ENCODE peak calls at places on chromosomes 16 and 17, in four cellular contexts. U, L, T and R are unnamed samples. For H3K4me1, the result is how much of the 10 kb centered on the place peaks cover.

GRCh38 chr17:77141846-77142449 is 1.2 kb downstream of the SEC14L1 start:
- DNase-seq in L (no peak), U (no peak), T (no peak), R (peak)

GRCh38 chr16:57017251-57017650 is 27.9 kb downstream of the NLRC5 start:
- DNase-seq in T (no peak), L (no peak), U (no peak), R (peak)

GRCh38 chr16:84511180-84511800 is 6.8 kb upstream of the MEAK7 start:
- DNase-seq in U (peak), T (peak), L (peak), R (no peak)

GRCh38 chr17:81188491-81188840 is 22.4 kb upstream of the AATK start:
- DNase-seq in L (no peak), T (no peak), U (no peak), R (no peak)

GRCh38 chr17:1779571-1780074 is 17.8 kb downstream of the SERPINF1 start:
- DNase-seq in L (peak), U (no peak), T (peak), R (peak)

GRCh38 chr17:27414271-27414670 is 42.0 kb upstream of the KSR1 start:
- DNase-seq in T (no peak), U (no peak), L (no peak), R (no peak)

GRCh38 chr17:78923660-78924453 is 1.3 kb downstream of the TIMP2 start:
- DNase-seq in T (peak), U (no peak), L (peak), R (no peak)

GRCh38 chr16:86296263-86296662 is 214.1 kb upstream of the FOXF1 start:
- DNase-seq in T (no peak), L (no peak), U (no peak), R (no peak)

GRCh38 chr16:48829911-48830310 is 219.9 kb upstream of the N4BP1 start:
- DNase-seq in L (no peak), U (no peak), T (no peak), R (no peak)

GRCh38 chr16:4692460-4693295 is 684 bp upstream of the NUDT16L1 start:
- DNase-seq in T (no peak), U (no peak), L (no peak), R (no peak)

GRCh38 chr17:39742126-39742855 is 4.6 kb downstream of the GRB7 start:
- DNase-seq in L (no peak), U (no peak), T (no peak), R (no peak)

GRCh38 chr16:69469807-69470561 is 45.6 kb downstream of the CYB5B start:
- DNase-seq in T (no peak), U (no peak), L (no peak), R (no peak)

GRCh38 chr16:70770968-70771552 is 29.9 kb downstream of the VAC14 start:
- DNase-seq in T (peak), U (no peak), L (peak), R (peak)

GRCh38 chr16:87724490-87725291 is 41.1 kb downstream of the KLHDC4 start:
- DNase-seq in U (no peak), T (no peak), L (no peak), R (no peak)

GRCh38 chr16:26777821-26778220 is 288.9 kb upstream of the C16orf82 start:
- DNase-seq in L (no peak), U (no peak), T (no peak), R (no peak)

GRCh38 chr17:81298991-81299733 is 4.1 kb upstream of the SLC38A10 start:
- DNase-seq in T (no peak), L (no peak), U (no peak), R (no peak)

GRCh38 chr16:84175351-84176081 is 11.3 kb downstream of the TAF1C start:
- DNase-seq in U (no peak), T (peak), L (peak), R (peak)

GRCh38 chr17:30278032-30278431 is 13.7 kb downstream of the BLMH start:
- DNase-seq in T (no peak), U (no peak), L (peak), R (no peak)

GRCh38 chr16:19128454-19129210 is 14.9 kb downstream of the ITPRIPL2 start:
- DNase-seq in T (no peak), L (no peak), U (no peak), R (no peak)

GRCh38 chr17:51144266-51145022 is 8.9 kb upstream of the NME1 start:
- DNase-seq in T (no peak), L (no peak), U (no peak), R (no peak)

GRCh38 chr16:58464047-58464915 is 35.7 kb upstream of the NDRG4 start:
- DNase-seq in U (no peak), L (peak), T (no peak), R (no peak)

GRCh38 chr16:8109510-8110369 is 480.6 kb downstream of the TMEM114 start:
- DNase-seq in T (no peak), L (no peak), U (no peak), R (no peak)

GRCh38 chr16:54589326-54589725 is 302.7 kb upstream of the IRX3 start:
- DNase-seq in T (no peak), L (no peak), U (no peak), R (no peak)

GRCh38 chr16:56349086-56349415 is 76.3 kb downstream of the AMFR start:
- DNase-seq in T (no peak), L (no peak), U (no peak), R (no peak)

GRCh38 chr17:61452301-61453290 is at the start of gene TBX4:
- DNase-seq in T (no peak), L (no peak), U (no peak), R (no peak)

GRCh38 chr17:50064253-50064991 is 8.5 kb downstream of the ITGA3 start:
- DNase-seq in L (peak), U (peak), T (no peak), R (peak)
- H3K4me1 ChIP-seq in L (under half), U (under half), T (under half), R (under half)

GRCh38 chr17:66450857-66451158 is 148.4 kb downstream of the PRKCA start:
- DNase-seq in T (no peak), U (no peak), L (no peak), R (no peak)

GRCh38 chr17:66448008-66448644 is 145.7 kb downstream of the PRKCA start:
- DNase-seq in T (no peak), U (no peak), L (peak), R (no peak)

GRCh38 chr17:66450008-66450856 is 147.8 kb downstream of the PRKCA start:
- DNase-seq in U (no peak), T (no peak), L (no peak), R (no peak)

GRCh38 chr17:66449418-66449977 is 147.1 kb downstream of the PRKCA start:
- DNase-seq in L (no peak), U (no peak), T (no peak), R (no peak)

DNA sequence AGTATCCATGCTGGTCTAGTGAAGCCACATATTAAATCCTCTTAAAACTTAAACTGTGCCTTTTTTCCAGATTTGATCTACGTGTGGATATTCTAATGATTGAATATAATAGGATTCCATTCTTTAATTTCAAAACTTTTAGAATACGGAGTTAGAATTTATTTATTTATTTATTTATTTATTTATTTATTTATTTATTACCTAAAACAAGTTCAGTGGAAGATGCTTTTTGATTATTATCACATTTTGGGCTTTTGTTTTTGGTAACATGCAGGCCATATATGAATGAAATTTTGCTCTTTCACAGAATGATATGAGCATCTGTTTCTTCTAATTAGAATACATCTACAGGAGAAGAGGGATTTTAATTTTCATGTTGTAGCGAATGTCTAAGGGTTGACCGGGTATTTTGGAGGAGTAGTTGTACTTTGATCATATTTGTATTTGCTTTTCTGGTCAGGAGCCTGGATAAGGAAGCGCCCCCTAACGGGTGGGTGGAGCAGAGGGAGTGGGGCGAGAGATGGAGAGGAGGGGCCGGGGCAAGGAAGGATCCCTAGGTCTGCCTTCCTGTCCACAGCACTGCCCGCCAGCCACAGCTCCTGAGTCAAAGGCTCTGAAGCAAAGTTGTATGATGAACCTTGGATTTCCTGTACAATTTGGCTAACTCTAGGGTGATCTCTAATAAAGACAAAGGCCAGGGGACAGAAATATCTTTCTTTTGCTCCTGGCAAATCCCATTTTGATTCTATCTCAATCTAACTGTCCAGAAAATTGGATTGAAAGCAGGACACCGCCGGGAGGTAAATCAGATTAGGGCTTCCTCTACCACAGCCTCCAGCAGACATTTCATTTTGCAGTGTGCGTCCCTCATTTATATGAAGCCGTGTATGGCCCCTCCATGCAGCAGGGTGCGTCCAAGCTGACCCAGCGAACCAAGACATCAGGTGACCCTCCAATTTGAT is 149.1 kb downstream of the PRKCA start:
- DNase-seq in L (peak), U (no peak), T (peak), R (no peak)
- TF ChIP-seq CTCF in L (peak), U (no peak), T (peak), R (peak)

GRCh38 chr17:7582401-7583252 is 1.0 kb upstream of the MPDU1 start:
- DNase-seq in U (no peak), T (no peak), L (peak), R (no peak)
- H3K4me1 ChIP-seq in U (under half), T (under half), L (under half), R (under half)

GRCh38 chr16:67805718-67806427 is 487 bp downstream of the RANBP10 start:
- DNase-seq in L (peak), T (no peak), U (no peak), R (no peak)

GRCh38 chr16:67803894-67804293 is 2.5 kb downstream of the RANBP10 start:
- DNase-seq in T (no peak), L (no peak), U (no peak), R (no peak)

GRCh38 chr16:67804853-67805542 is 1.4 kb downstream of the RANBP10 start:
- DNase-seq in T (no peak), L (no peak), U (no peak), R (no peak)

GRCh38 chr16:67806428-67807147 is at the start of the genes RANBP10 and TSNAXIP1:
- DNase-seq in U (peak), T (peak), L (peak), R (peak)

DNA sequence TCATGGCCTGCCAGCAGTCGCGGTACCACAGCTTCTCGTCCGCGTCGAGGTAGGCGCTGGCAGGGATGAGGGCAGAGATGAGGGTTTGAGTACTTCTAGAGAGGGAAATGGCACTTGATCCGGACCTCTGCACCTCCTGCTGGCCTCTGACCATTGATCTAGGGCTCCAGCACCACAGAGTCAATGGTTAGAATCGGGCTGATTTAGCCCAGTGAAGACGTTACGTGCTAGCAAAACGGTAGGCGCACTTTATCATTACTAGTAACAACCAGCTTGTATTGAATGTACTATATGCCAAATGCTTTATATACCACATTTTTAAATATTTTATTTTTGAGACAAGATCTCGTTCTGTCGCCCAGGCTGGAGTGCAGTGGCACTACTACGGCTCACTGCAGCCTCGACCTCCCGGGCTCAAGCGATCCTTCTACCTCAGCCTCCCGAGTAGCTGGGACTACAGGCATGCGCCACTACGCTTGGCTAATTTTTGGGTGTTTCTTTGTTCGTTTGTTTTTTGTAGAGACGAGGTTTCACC is 526 bp downstream of the TSNAXIP1 start:
- DNase-seq in L (no peak), T (no peak), U (no peak), R (no peak)
- TF ChIP-seq CTCF in L (no peak), T (no peak), U (no peak), R (peak)

GRCh38 chr17:41738077-41738800 is 3.8 kb upstream of the HAP1 start:
- DNase-seq in L (peak), U (peak), T (peak), R (peak)

GRCh38 chr17:41736983-41737679 is 2.7 kb upstream of the HAP1 start:
- DNase-seq in U (no peak), T (no peak), L (no peak), R (no peak)

GRCh38 chr17:41738801-41739112 is 4.3 kb upstream of the HAP1 start:
- DNase-seq in T (no peak), U (no peak), L (no peak), R (no peak)

GRCh38 chr17:41735744-41736143 is 1.3 kb upstream of the HAP1 start:
- DNase-seq in U (no peak), L (no peak), T (no peak), R (no peak)

GRCh38 chr17:41737680-41738023 is 3.2 kb upstream of the HAP1 start:
- DNase-seq in T (no peak), U (no peak), L (no peak), R (no peak)
- H3K4me1 ChIP-seq in T (under half), U (under half), L (under half), R (under half)

GRCh38 chr16:66266436-66267286 is 99.8 kb upstream of the CDH5 start:
- DNase-seq in U (no peak), L (peak), T (no peak), R (no peak)
- TF ChIP-seq CTCF in U (no peak), L (no peak), T (no peak), R (no peak)

GRCh38 chr17:47946929-47947397 is 5.6 kb downstream of the PNPO start:
- DNase-seq in U (no peak), T (peak), L (peak), R (peak)

GRCh38 chr17:47945080-47945479 is 3.7 kb downstream of the PNPO start:
- DNase-seq in L (no peak), U (no peak), T (no peak), R (no peak)

GRCh38 chr17:47946516-47946915 is 5.1 kb downstream of the PNPO start:
- DNase-seq in L (no peak), U (no peak), T (no peak), R (no peak)

GRCh38 chr17:47948706-47949196 is 7.4 kb downstream of the PNPO start:
- DNase-seq in U (no peak), L (peak), T (peak), R (no peak)

GRCh38 chr17:47945529-47946508 is 4.4 kb downstream of the PNPO start:
- DNase-seq in T (no peak), U (no peak), L (peak), R (no peak)
- H3K4me1 ChIP-seq in T (under half), U (under half), L (half or more), R (under half)